ENCODE peak calls at places on chromosomes 2 and 18, in five cellular contexts. One of them, this sample, is unnamed. For H3K36me3 and H3K27me3, the result is how much of the 10 kb centered on the place peaks cover.

GRCh38 chr18:32612651-32613050 is 142.0 kb upstream of the GAREM1 start:
- DNase-seq in SJCRH30: no peak
- DNase-seq in tibial nerve: no peak
- DNase-seq in cardiac muscle cell: no peak
- DNase-seq in mesendoderm: no peak
- DNase-seq in this sample: no peak

GRCh38 chr18:3175195-3175758 is 44.5 kb downstream of the MYOM1 start:
- DNase-seq in SJCRH30: no peak
- DNase-seq in tibial nerve: no peak
- DNase-seq in cardiac muscle cell: no peak
- DNase-seq in mesendoderm: no peak
- DNase-seq in this sample: no peak

GRCh38 chr2:7745369-7745768 is 828.2 kb downstream of the RNF144A start:
- DNase-seq in SJCRH30: no peak
- DNase-seq in tibial nerve: no peak
- DNase-seq in cardiac muscle cell: no peak
- DNase-seq in mesendoderm: no peak
- DNase-seq in this sample: peak

GRCh38 chr18:21053127-21053526 is 58.5 kb downstream of the ROCK1 start:
- DNase-seq in SJCRH30: no peak
- DNase-seq in tibial nerve: no peak
- DNase-seq in cardiac muscle cell: no peak
- DNase-seq in mesendoderm: no peak
- DNase-seq in this sample: no peak

GRCh38 chr2:168118733-168119518 is 128.5 kb downstream of the STK39 start:
- DNase-seq in SJCRH30: peak
- DNase-seq in tibial nerve: peak
- DNase-seq in cardiac muscle cell: peak
- DNase-seq in mesendoderm: peak
- DNase-seq in this sample: no peak

GRCh38 chr18:73939391-73939790 is 208.2 kb downstream of the FBXO15 start:
- DNase-seq in SJCRH30: no peak
- DNase-seq in tibial nerve: no peak
- DNase-seq in cardiac muscle cell: no peak
- DNase-seq in mesendoderm: no peak
- DNase-seq in this sample: no peak

GRCh38 chr2:11617527-11617926 is 52.5 kb downstream of the NTSR2 start:
- DNase-seq in SJCRH30: no peak
- DNase-seq in tibial nerve: no peak
- DNase-seq in cardiac muscle cell: no peak
- DNase-seq in mesendoderm: no peak
- DNase-seq in this sample: no peak

GRCh38 chr2:72681016-72681995 is 144.5 kb downstream of the EXOC6B start:
- DNase-seq in SJCRH30: no peak
- DNase-seq in tibial nerve: no peak
- DNase-seq in cardiac muscle cell: no peak
- DNase-seq in mesendoderm: no peak
- DNase-seq in this sample: no peak

GRCh38 chr2:161283926-161284325 is 24.3 kb upstream of the PSMD14 start:
- DNase-seq in SJCRH30: no peak
- DNase-seq in tibial nerve: no peak
- DNase-seq in cardiac muscle cell: no peak
- DNase-seq in mesendoderm: no peak
- DNase-seq in this sample: no peak

GRCh38 chr2:239445771-239446524 is 45.1 kb upstream of the HDAC4 start:
- DNase-seq in SJCRH30: no peak
- DNase-seq in tibial nerve: no peak
- DNase-seq in cardiac muscle cell: no peak
- DNase-seq in mesendoderm: no peak
- DNase-seq in this sample: no peak

GRCh38 chr2:218858138-218858445 is 1.5 kb upstream of the WNT6 start:
- DNase-seq in SJCRH30: no peak
- DNase-seq in tibial nerve: no peak
- DNase-seq in cardiac muscle cell: no peak
- DNase-seq in mesendoderm: no peak
- DNase-seq in this sample: no peak

GRCh38 chr2:200617089-200618050 is 31.6 kb downstream of the AOX1 start:
- DNase-seq in SJCRH30: no peak
- DNase-seq in tibial nerve: no peak
- DNase-seq in cardiac muscle cell: no peak
- DNase-seq in mesendoderm: no peak
- DNase-seq in this sample: no peak

GRCh38 chr2:133955174-133955573 is 298.7 kb upstream of the MGAT5 start:
- DNase-seq in SJCRH30: no peak
- DNase-seq in tibial nerve: no peak
- DNase-seq in cardiac muscle cell: no peak
- DNase-seq in mesendoderm: peak
- DNase-seq in this sample: no peak

GRCh38 chr2:141900826-141901225 is 230.0 kb downstream of the LRP1B start:
- DNase-seq in SJCRH30: no peak
- DNase-seq in tibial nerve: no peak
- DNase-seq in cardiac muscle cell: no peak
- DNase-seq in mesendoderm: no peak
- DNase-seq in this sample: no peak

GRCh38 chr18:13291745-13292447 is 73.3 kb downstream of the LDLRAD4 start:
- DNase-seq in SJCRH30: no peak
- DNase-seq in tibial nerve: no peak
- DNase-seq in cardiac muscle cell: no peak
- DNase-seq in mesendoderm: no peak
- DNase-seq in this sample: no peak

GRCh38 chr2:206368933-206369569 is 74.3 kb upstream of the ADAM23 start:
- DNase-seq in SJCRH30: no peak
- DNase-seq in tibial nerve: no peak
- DNase-seq in cardiac muscle cell: peak
- DNase-seq in mesendoderm: no peak
- DNase-seq in this sample: no peak

GRCh38 chr2:173130521-173131467 is 55.1 kb downstream of the MAP3K20 start:
- DNase-seq in SJCRH30: no peak
- DNase-seq in tibial nerve: no peak
- DNase-seq in cardiac muscle cell: no peak
- DNase-seq in mesendoderm: no peak
- DNase-seq in this sample: no peak

GRCh38 chr18:31301201-31301655 is 16.7 kb upstream of the DSG1 start:
- DNase-seq in SJCRH30: peak
- DNase-seq in tibial nerve: no peak
- DNase-seq in cardiac muscle cell: no peak
- DNase-seq in mesendoderm: peak
- DNase-seq in this sample: no peak

GRCh38 chr2:77479395-77479794 is 42.8 kb downstream of the LRRTM4 start:
- DNase-seq in SJCRH30: no peak
- DNase-seq in tibial nerve: no peak
- DNase-seq in cardiac muscle cell: peak
- DNase-seq in mesendoderm: no peak
- DNase-seq in this sample: no peak

GRCh38 chr18:66872277-66872676 is 268.4 kb upstream of the CDH19 start:
- DNase-seq in SJCRH30: peak
- DNase-seq in tibial nerve: no peak
- DNase-seq in cardiac muscle cell: peak
- DNase-seq in mesendoderm: no peak
- DNase-seq in this sample: no peak

GRCh38 chr2:31083204-31083993 is 54.8 kb downstream of the GALNT14 start:
- DNase-seq in SJCRH30: no peak
- DNase-seq in tibial nerve: no peak
- DNase-seq in cardiac muscle cell: no peak
- DNase-seq in mesendoderm: no peak
- DNase-seq in this sample: no peak

GRCh38 chr18:70024829-70025228 is 77.2 kb upstream of the CD226 start:
- DNase-seq in SJCRH30: no peak
- DNase-seq in tibial nerve: no peak
- DNase-seq in cardiac muscle cell: no peak
- DNase-seq in mesendoderm: no peak
- DNase-seq in this sample: no peak

GRCh38 chr2:44715671-44716077 is 225.8 kb upstream of the SIX3 start:
- DNase-seq in SJCRH30: peak
- DNase-seq in tibial nerve: no peak
- DNase-seq in cardiac muscle cell: peak
- DNase-seq in mesendoderm: peak
- DNase-seq in this sample: peak

GRCh38 chr18:54254265-54254758 is 15.0 kb upstream of the POLI start:
- DNase-seq in SJCRH30: no peak
- DNase-seq in tibial nerve: no peak
- DNase-seq in cardiac muscle cell: no peak
- DNase-seq in mesendoderm: no peak
- DNase-seq in this sample: no peak

GRCh38 chr2:239106314-239106908 is 258.5 kb downstream of the TWIST2 start:
- DNase-seq in SJCRH30: peak
- DNase-seq in tibial nerve: peak
- DNase-seq in cardiac muscle cell: peak
- DNase-seq in mesendoderm: peak
- DNase-seq in this sample: peak

GRCh38 chr2:96859338-96859649 is 1.5 kb upstream of the ANKRD39 start:
- DNase-seq in SJCRH30: peak
- DNase-seq in tibial nerve: peak
- DNase-seq in cardiac muscle cell: no peak
- DNase-seq in mesendoderm: no peak
- DNase-seq in this sample: no peak

GRCh38 chr2:9975328-9975727 is 23.8 kb downstream of the GRHL1 start:
- DNase-seq in SJCRH30: no peak
- DNase-seq in tibial nerve: no peak
- DNase-seq in cardiac muscle cell: no peak
- DNase-seq in mesendoderm: no peak
- DNase-seq in this sample: peak

GRCh38 chr2:144578099-144578498 is 58.2 kb upstream of the ZEB2 start:
- DNase-seq in SJCRH30: no peak
- DNase-seq in tibial nerve: no peak
- DNase-seq in cardiac muscle cell: no peak
- DNase-seq in mesendoderm: no peak
- DNase-seq in this sample: no peak

DNA sequence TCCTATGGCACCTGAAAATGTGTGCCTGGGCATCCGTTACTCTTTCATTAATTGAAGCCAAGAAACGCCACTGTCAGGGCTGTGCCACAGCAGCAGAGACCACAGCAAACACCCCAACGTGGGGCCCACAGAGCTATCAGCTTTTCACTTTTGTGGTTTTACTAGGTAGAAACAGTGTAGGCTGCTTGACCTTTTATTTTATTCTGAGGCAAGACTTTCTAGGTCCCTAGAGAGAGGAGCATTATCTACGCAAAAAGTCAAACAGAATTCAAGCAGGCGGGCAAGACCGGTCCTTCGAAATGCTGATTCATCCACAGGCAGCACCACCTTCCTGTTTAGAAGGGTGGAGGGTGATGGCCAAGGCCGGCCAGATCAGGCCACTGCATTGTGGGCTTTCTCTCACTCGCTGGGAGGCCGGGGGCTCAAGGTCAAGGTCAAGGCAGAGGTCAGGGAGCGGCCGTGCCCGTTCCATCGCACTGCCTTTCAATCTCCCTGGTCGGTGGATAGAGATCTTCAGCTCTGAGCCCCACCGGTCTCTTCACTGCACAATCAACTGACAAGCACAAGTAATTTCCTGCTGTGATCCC is 573.0 kb downstream of the GALR1 start:
- DNase-seq in SJCRH30: no peak
- DNase-seq in tibial nerve: no peak
- DNase-seq in cardiac muscle cell: no peak
- DNase-seq in mesendoderm: peak
- DNase-seq in this sample: no peak
- H3K36me3 ChIP-seq in SJCRH30: under half
- H3K36me3 ChIP-seq in tibial nerve: under half
- H3K36me3 ChIP-seq in cardiac muscle cell: under half
- H3K36me3 ChIP-seq in mesendoderm: under half
- H3K36me3 ChIP-seq in this sample: under half

GRCh38 chr2:177604291-177605065 is 211.9 kb downstream of the AGPS start:
- DNase-seq in SJCRH30: peak
- DNase-seq in tibial nerve: peak
- DNase-seq in cardiac muscle cell: peak
- DNase-seq in mesendoderm: peak
- DNase-seq in this sample: no peak

GRCh38 chr2:177606636-177607035 is 214.1 kb downstream of the AGPS start:
- DNase-seq in SJCRH30: peak
- DNase-seq in tibial nerve: no peak
- DNase-seq in cardiac muscle cell: no peak
- DNase-seq in mesendoderm: peak
- DNase-seq in this sample: no peak

GRCh38 chr2:177600917-177601316 is 208.3 kb downstream of the AGPS start:
- DNase-seq in SJCRH30: no peak
- DNase-seq in tibial nerve: no peak
- DNase-seq in cardiac muscle cell: no peak
- DNase-seq in mesendoderm: no peak
- DNase-seq in this sample: no peak

GRCh38 chr2:177602611-177603164 is 210.1 kb downstream of the AGPS start:
- DNase-seq in SJCRH30: no peak
- DNase-seq in tibial nerve: no peak
- DNase-seq in cardiac muscle cell: no peak
- DNase-seq in mesendoderm: no peak
- DNase-seq in this sample: no peak

GRCh38 chr2:177603734-177604133 is 211.2 kb downstream of the AGPS start:
- DNase-seq in SJCRH30: no peak
- DNase-seq in tibial nerve: no peak
- DNase-seq in cardiac muscle cell: no peak
- DNase-seq in mesendoderm: no peak
- DNase-seq in this sample: no peak
- H3K27me3 ChIP-seq in SJCRH30: under half
- H3K27me3 ChIP-seq in tibial nerve: under half
- H3K27me3 ChIP-seq in cardiac muscle cell: under half
- H3K27me3 ChIP-seq in mesendoderm: under half
- H3K27me3 ChIP-seq in this sample: under half

GRCh38 chr2:12928197-12928596 is 211.5 kb downstream of the TRIB2 start:
- DNase-seq in SJCRH30: peak
- DNase-seq in tibial nerve: no peak
- DNase-seq in cardiac muscle cell: no peak
- DNase-seq in mesendoderm: no peak
- DNase-seq in this sample: peak
- H3K4me3 ChIP-seq in SJCRH30: peak
- H3K4me3 ChIP-seq in tibial nerve: no peak
- H3K4me3 ChIP-seq in cardiac muscle cell: no peak
- H3K4me3 ChIP-seq in mesendoderm: no peak
- H3K4me3 ChIP-seq in this sample: no peak

GRCh38 chr2:24908316-24908937 is 11.6 kb downstream of the ADCY3 start:
- DNase-seq in SJCRH30: no peak
- DNase-seq in tibial nerve: no peak
- DNase-seq in cardiac muscle cell: no peak
- DNase-seq in mesendoderm: no peak
- DNase-seq in this sample: no peak

GRCh38 chr2:24912986-24913385 is 7.1 kb downstream of the ADCY3 start:
- DNase-seq in SJCRH30: no peak
- DNase-seq in tibial nerve: no peak
- DNase-seq in cardiac muscle cell: no peak
- DNase-seq in mesendoderm: no peak
- DNase-seq in this sample: no peak

GRCh38 chr2:24912523-24912922 is 7.5 kb downstream of the ADCY3 start:
- DNase-seq in SJCRH30: no peak
- DNase-seq in tibial nerve: no peak
- DNase-seq in cardiac muscle cell: no peak
- DNase-seq in mesendoderm: no peak
- DNase-seq in this sample: no peak

GRCh38 chr2:24909555-24910177 is 10.4 kb downstream of the ADCY3 start:
- DNase-seq in SJCRH30: peak
- DNase-seq in tibial nerve: no peak
- DNase-seq in cardiac muscle cell: no peak
- DNase-seq in mesendoderm: no peak
- DNase-seq in this sample: no peak

DNA sequence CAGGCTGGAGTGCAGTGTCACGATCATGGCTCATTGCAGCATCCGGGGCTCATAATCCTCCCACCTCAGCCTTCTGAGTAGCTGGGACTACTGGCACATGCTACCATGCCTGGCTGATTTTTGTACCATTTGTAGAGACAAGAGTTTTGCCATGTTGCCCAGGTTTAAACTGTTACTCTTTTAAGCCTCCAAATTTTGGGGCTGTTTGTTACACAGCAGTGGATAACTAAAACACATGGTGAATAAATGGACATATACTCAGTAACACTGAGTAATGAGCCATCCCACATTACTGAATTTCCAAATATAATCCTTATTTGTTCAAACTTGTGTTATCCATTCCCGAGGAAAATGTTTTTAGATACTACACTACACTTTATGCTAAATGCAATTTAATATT is 9.8 kb downstream of the ADCY3 start:
- DNase-seq in SJCRH30: no peak
- DNase-seq in tibial nerve: no peak
- DNase-seq in cardiac muscle cell: no peak
- DNase-seq in mesendoderm: no peak
- DNase-seq in this sample: no peak
- H3K36me3 ChIP-seq in SJCRH30: half or more
- H3K36me3 ChIP-seq in tibial nerve: under half
- H3K36me3 ChIP-seq in cardiac muscle cell: under half
- H3K36me3 ChIP-seq in mesendoderm: under half
- H3K36me3 ChIP-seq in this sample: under half

This sample was measured in MG63.